ENCODE peak calls at places on chromosomes 3 and 15, in ten cellular contexts. L, P, W, I, Y, T, A, R, N and J are unnamed samples.
A peak's percentile ranks its signal among the peaks of the same experiment; 100 is the strongest.

GRCh38 chr15:67180514-67181191 is 73.8 kb downstream of the AAGAB start:
- DNase-seq in W (no peak), T (no peak), P (no peak), L (no peak), A (no peak), R (no peak), N (no peak), Y (no peak), I (no peak), J (no peak)

GRCh38 chr15:95842576-95842975 is 487.9 kb upstream of the NR2F2 start:
- DNase-seq in N (no peak), P (no peak), Y (no peak), L (no peak), R (no peak), T (no peak), W (no peak), I (no peak), A (no peak), J (no peak)

GRCh38 chr15:100016632-100017031 is 283.4 kb upstream of the LYSMD4 start:
- DNase-seq in W (no peak), I (no peak), P (no peak), R (no peak), Y (no peak), A (no peak), T (peak; percentile 44), N (no peak), L (no peak), J (no peak)

GRCh38 chr3:131655076-131655685 is 152.4 kb upstream of the MRPL3 start:
- DNase-seq in I (no peak), W (no peak), N (no peak), T (no peak), P (no peak), R (no peak), A (peak; percentile 59), Y (no peak), L (no peak), J (no peak)

GRCh38 chr15:72784233-72784876 is 797 bp upstream of the ADPGK start:
- DNase-seq in I (peak; percentile 70), L (peak; percentile 70), W (peak; percentile 51), N (peak; percentile 59), R (no peak), P (peak; percentile 58), Y (peak; percentile 70), T (no peak), A (peak; percentile 91), J (peak; percentile 62)

GRCh38 chr3:77464106-77464688 is 424.3 kb downstream of the ROBO2 start:
- DNase-seq in R (no peak), W (no peak), P (no peak), A (no peak), L (no peak), I (no peak), N (no peak), Y (no peak), T (no peak), J (no peak)

GRCh38 chr15:70670680-70671079 is 92.7 kb downstream of the UACA start:
- DNase-seq in R (no peak), N (no peak), W (no peak), T (no peak), P (no peak), L (peak; percentile 26), I (no peak), A (peak; percentile 36), Y (no peak), J (no peak)

GRCh38 chr3:20060924-20061323 is 20.7 kb downstream of the KAT2B start:
- DNase-seq in A (peak; percentile 71), W (peak; percentile 47), I (no peak), Y (no peak), P (no peak), R (no peak), T (no peak), N (no peak), L (peak; percentile 23), J (no peak)

GRCh38 chr3:20141841-20142240 is 44.2 kb downstream of the SGO1 start:
- DNase-seq in L (no peak), N (no peak), R (no peak), I (no peak), P (no peak), Y (peak; percentile 79), W (no peak), A (peak; percentile 13), T (peak; percentile 75), J (no peak)

GRCh38 chr3:28853830-28854229 is 427.0 kb upstream of the RBMS3 start:
- DNase-seq in T (no peak), A (peak; percentile 33), R (no peak), L (peak; percentile 46), W (no peak), I (no peak), P (no peak), Y (no peak), N (no peak), J (no peak)
- TF ChIP-seq CTCF in T (no peak), A (peak; percentile 14), R (no peak), L (peak; percentile 58), W (no peak), I (no peak), P (no peak), Y (no peak), N (no peak), J (no peak)

DNA sequence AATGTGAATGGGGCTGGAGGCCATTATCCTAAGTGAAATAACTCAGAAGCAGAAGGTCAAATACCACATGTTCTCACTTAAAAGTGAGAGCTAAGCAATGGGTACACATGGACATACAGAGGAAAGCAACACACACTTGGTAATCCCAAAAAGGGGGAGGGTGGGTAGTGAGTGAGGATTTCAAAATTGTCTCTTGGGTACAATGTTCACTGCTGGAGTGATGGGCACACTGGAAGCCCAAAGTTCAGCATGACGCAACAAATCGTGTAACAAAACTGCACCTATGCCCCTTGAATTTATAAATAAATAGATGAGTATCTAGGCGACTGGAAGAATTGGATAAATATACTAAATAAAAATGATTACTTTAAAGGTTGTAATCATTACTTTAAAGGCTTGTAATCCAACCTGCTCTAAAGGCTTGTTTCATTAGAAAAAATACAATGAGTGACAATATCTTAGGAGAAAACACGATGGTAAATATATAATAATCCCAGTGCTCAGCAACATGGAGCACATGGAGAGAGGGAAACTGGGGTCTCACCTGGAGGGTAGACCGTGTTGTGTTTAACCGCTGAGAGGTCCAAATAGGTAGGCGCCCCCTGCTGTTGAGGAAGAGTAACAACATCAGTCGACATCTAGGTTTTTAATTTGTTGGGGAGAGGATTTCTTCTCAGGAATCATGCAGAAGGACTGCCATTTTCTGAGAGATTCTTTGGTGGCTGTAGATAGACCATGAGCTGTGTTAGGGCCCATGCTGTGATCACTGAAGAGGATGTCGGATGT is 78.5 kb upstream of the ROBO1 start:
- DNase-seq in T (no peak), P (no peak), W (peak; percentile 48), R (no peak), A (no peak), Y (no peak), L (no peak), N (no peak), I (peak; percentile 5), J (no peak)
- TF ChIP-seq CTCF in T (no peak), P (no peak), W (peak; percentile 32), R (no peak), A (no peak), Y (peak; percentile 11), L (peak; percentile 66), N (peak; percentile 15), I (peak; percentile 41), J (peak; percentile 49)

DNA sequence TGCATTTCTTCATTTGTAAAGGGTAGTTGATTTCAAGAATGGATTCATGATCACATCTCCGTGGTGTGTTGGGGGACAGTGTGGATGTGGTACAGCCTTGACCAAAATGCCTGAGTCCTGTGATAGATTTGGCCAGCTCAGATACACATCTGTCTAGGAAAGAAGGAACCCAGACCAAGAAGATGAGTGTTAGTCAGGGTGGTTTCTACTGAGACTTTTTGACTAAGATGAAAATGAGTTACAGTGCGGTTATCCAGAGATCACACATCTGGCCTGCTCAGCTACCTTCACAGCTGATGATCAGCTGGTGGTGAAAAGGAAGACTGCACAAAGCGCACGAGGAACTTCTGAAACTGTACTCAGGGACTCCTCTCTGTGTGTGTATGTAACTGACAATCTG is 68.0 kb downstream of the FNDC3B start:
- DNase-seq in W (no peak), I (peak; percentile 74), T (no peak), P (peak; percentile 60), N (no peak), R (no peak), Y (no peak), L (no peak), A (no peak), J (peak; percentile 79)
- TF ChIP-seq CTCF in W (no peak), I (no peak), T (no peak), P (no peak), N (no peak), R (no peak), Y (no peak), L (no peak), A (no peak), J (no peak)

DNA sequence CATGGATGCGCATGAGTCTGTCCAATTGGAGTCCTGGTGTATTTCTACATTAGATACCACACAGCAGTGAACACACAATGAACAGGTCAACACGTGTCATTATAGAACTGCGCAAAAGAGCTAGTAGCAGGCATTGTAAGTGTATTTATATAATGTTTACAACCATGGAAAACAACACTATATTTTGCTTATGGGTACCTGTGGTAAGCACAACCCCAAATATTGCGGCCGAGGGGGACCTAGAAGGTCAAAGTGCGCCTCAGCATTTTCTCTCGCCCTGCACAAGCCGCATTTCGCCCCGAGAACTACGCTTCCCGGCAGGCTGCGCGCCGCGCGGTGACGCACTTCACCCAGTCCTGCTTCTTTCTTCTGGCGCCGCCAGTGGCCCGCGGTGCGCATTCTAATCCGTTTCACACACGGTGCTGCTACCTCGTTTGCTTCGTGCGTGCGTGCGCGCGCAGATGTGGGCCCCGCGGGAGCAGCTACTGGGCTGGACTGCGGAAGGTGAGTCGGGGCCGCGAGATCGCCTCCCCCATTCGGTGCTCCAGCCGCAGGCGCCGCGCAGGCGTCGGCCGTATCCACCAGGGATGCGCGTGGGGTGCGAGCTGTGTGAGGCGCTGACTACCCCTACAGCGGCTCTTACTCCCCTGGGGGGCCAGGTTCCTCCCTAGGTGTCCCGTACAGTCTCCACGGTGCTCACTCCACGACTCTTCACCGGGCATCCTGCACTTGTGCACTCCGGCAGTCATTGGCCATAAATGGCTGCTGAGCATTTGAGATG is at the start of gene ZNF589:
- DNase-seq in T (peak; percentile 93), P (peak; percentile 97), A (peak; percentile 93), L (peak; percentile 95), R (peak; percentile 96), W (peak; percentile 97), I (peak; percentile 92), N (peak; percentile 89), Y (peak; percentile 89), J (peak; percentile 97)
- TF ChIP-seq CTCF in T (no peak), P (peak; percentile 31), A (peak; percentile 25), L (peak; percentile 47), R (peak; percentile 31), W (peak; percentile 35), I (peak; percentile 34), N (no peak), Y (no peak), J (peak; percentile 47)

GRCh38 chr3:192444791-192445106 is 282.6 kb downstream of the FGF12 start:
- DNase-seq in R (no peak), I (no peak), T (no peak), W (no peak), A (no peak), Y (no peak), P (no peak), N (no peak), L (no peak), J (no peak)
- TF ChIP-seq CTCF in R (no peak), I (no peak), T (no peak), W (no peak), A (no peak), Y (peak; percentile 7), P (peak; percentile 24), N (no peak), L (no peak), J (no peak)

GRCh38 chr3:126835472-126836219 is 131.6 kb downstream of the CHCHD6 start:
- DNase-seq in N (no peak), P (no peak), I (no peak), L (peak; percentile 46), Y (no peak), W (peak; percentile 13), R (no peak), A (peak; percentile 76), T (no peak), J (no peak)
- TF ChIP-seq CTCF in N (no peak), P (no peak), I (no peak), L (no peak), Y (no peak), W (no peak), R (no peak), A (peak; percentile 29), T (no peak), J (no peak)